ENCODE peak calls at places on chromosomes 2 and 18, in seven cellular contexts. P is effector memory CD4-positive, alpha-beta T cell; Z is breast epithelium; H is body of pancreas; G is A549; M is lower lobe of right lung; R is endothelial cell of umbilical vein. W is an unnamed sample. For H3K9me3, the result is how much of the 10 kb centered on the place peaks cover.

GRCh38 chr2:196977491-196977890 is 51.0 kb upstream of the PGAP1 start:
- DNase-seq in Z (no peak), M (no peak), H (no peak), G (no peak), P (no peak), R (peak), W (no peak)

GRCh38 chr18:10949655-10950054 is 199.7 kb downstream of the PIEZO2 start:
- DNase-seq in Z (no peak), R (no peak), G (no peak), M (no peak), H (no peak), P (no peak), W (no peak)

GRCh38 chr18:13809025-13809384 is 14.9 kb upstream of the MC5R start:
- DNase-seq in H (peak), Z (no peak), M (no peak), P (no peak), R (no peak), G (no peak), W (no peak)

GRCh38 chr2:203869610-203870042 is 2.1 kb downstream of the CTLA4 start:
- DNase-seq in M (no peak), H (no peak), P (peak), G (no peak), Z (no peak), R (no peak), W (no peak)

GRCh38 chr18:51522821-51523220 is 325.3 kb upstream of the MEX3C start:
- DNase-seq in Z (no peak), M (no peak), H (no peak), G (peak), P (no peak), R (no peak), W (no peak)

GRCh38 chr2:117931266-117931665 is 82.6 kb downstream of the CCDC93 start:
- DNase-seq in G (no peak), R (no peak), M (no peak), Z (no peak), P (no peak), H (no peak), W (no peak)

GRCh38 chr2:45690223-45690622 is 38.7 kb downstream of the PRKCE start:
- DNase-seq in P (no peak), H (no peak), M (no peak), R (no peak), Z (no peak), G (no peak), W (no peak)

GRCh38 chr2:11379558-11379957 is 35.1 kb upstream of the ROCK2 start:
- DNase-seq in Z (no peak), P (no peak), H (no peak), R (no peak), M (no peak), G (no peak), W (no peak)

GRCh38 chr2:134402385-134402784 is 148.5 kb downstream of the MGAT5 start:
- DNase-seq in P (no peak), R (peak), G (no peak), Z (no peak), M (no peak), H (no peak), W (no peak)

GRCh38 chr2:234161932-234162331 is 111.4 kb downstream of the SPP2 start:
- DNase-seq in G (no peak), M (no peak), Z (no peak), R (no peak), P (no peak), H (no peak), W (no peak)

GRCh38 chr2:234158189-234158588 is 107.7 kb downstream of the SPP2 start:
- DNase-seq in P (no peak), Z (no peak), H (no peak), G (no peak), R (no peak), M (no peak), W (no peak)

GRCh38 chr2:234158812-234159211 is 108.3 kb downstream of the SPP2 start:
- DNase-seq in M (no peak), Z (no peak), H (no peak), R (no peak), P (no peak), G (no peak), W (no peak)

GRCh38 chr2:234156326-234156725 is 105.8 kb downstream of the SPP2 start:
- DNase-seq in R (no peak), Z (no peak), P (no peak), H (no peak), M (no peak), G (no peak), W (no peak)
- H3K9me3 ChIP-seq in R (under half), Z (under half), P (under half), H (under half), M (under half), G (under half), W (under half)

DNA sequence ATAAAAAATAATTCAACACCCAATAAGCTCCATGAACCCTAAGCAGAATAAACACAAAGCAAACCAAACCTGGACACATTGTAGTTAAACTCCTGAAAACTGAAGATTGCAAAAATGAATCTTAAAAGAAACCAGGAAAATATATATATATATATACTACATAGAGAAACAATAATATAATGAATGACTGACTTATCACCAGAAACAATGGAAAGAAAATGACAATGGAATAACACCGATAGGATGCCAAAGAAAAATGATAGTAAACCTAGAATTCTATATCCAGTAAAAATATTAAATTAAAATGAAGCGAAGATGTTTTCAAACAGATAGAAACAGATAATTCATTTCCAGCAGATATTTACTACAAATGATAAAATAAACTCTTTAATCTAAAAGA is 346.9 kb downstream of the IRS1 start:
- DNase-seq in M (no peak), R (no peak), P (no peak), G (no peak), Z (no peak), H (no peak), W (no peak)
- H3K9me3 ChIP-seq in M (under half), R (under half), P (under half), G (under half), Z (under half), H (under half), W (under half)

DNA sequence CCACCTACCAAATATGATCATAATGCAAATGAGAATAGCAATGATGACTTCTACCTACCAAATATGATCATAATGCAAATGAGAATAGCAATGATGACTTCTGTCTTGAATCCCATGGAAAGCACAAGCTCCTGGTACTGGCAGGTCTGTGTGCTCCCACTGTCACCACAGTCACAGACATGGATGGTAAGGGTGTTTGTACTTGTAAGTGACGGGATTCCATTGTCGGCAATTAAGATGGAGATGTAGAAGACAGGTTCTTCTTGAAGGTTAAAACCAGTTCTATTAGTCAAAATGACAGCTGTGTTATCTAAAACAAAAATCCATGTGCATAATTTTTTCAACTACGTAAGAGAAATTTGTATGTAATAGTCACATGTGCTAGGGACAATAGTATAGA is 95.0 kb downstream of the CDH19 start:
- DNase-seq in G (no peak), Z (no peak), M (no peak), H (no peak), R (no peak), P (no peak), W (no peak)
- H3K9me3 ChIP-seq in G (under half), Z (under half), M (under half), H (under half), R (under half), P (under half), W (under half)

DNA sequence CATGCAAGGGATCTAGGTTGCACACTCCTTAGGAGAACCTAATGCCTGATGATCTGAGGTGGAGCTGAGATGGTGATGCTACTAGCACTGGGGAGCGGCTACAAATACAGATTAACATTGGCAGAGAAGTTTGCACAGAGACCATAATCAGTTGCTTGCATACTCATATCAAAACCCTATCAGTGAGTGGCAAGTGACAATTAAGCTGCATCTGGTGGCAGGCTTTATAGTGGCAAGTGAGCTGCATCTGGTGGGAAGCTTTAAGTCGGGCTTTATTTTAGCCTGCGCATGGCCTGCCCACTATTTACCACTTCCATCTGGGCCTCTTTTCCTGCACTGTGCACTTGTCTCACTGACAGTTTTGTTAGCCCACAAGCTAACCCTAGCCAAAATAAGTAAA is 141.0 kb upstream of the B3GNT2 start:
- DNase-seq in M (no peak), Z (no peak), R (no peak), P (no peak), G (no peak), H (no peak), W (no peak)
- H3K9me3 ChIP-seq in M (under half), Z (under half), R (under half), P (under half), G (under half), H (under half), W (under half)

GRCh38 chr2:2708575-2708974 is 377.5 kb upstream of the MYT1L start:
- DNase-seq in H (no peak), G (no peak), R (no peak), Z (no peak), M (no peak), P (no peak), W (no peak)
- H3K9me3 ChIP-seq in H (under half), G (under half), R (under half), Z (under half), M (under half), P (under half), W (under half)

GRCh38 chr2:125281242-125281641 is 1256.2 kb downstream of the CNTNAP5 start:
- DNase-seq in R (no peak), M (no peak), P (no peak), G (no peak), H (no peak), Z (no peak), W (no peak)

GRCh38 chr2:125280276-125280675 is 1255.2 kb downstream of the CNTNAP5 start:
- DNase-seq in R (no peak), P (no peak), M (no peak), H (no peak), G (no peak), Z (no peak), W (no peak)
- H3K9me3 ChIP-seq in R (under half), P (under half), M (under half), H (under half), G (under half), Z (under half), W (under half)

GRCh38 chr2:152864601-152865000 is 146.2 kb downstream of the ARL6IP6 start:
- DNase-seq in H (no peak), R (no peak), Z (no peak), M (no peak), G (no peak), P (no peak), W (no peak)

GRCh38 chr2:152861349-152861942 is 143.0 kb downstream of the ARL6IP6 start:
- DNase-seq in H (peak), Z (no peak), R (peak), P (no peak), G (peak), M (no peak), W (no peak)

DNA sequence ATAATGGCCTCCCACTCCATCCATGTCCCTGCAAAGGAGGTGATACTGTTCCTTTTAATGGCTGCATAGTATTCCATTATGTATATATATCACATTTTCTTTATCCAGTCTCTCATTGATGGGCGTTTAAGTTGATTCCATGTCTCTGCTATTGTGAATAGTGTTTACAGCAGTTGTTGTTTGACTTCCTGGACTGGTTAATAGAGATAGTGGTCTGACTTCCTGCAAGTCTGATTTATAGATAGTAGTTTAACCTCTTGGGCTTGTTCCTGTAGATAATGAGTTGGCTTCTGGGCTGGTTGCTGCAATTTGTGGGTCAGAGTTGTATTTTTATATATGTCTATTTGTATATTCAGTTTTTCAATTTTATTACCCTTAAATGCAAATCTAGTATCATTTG is 145.4 kb downstream of the ARL6IP6 start:
- DNase-seq in R (no peak), H (no peak), M (no peak), Z (no peak), P (no peak), G (no peak), W (no peak)
- H3K9me3 ChIP-seq in R (under half), H (under half), M (under half), Z (under half), P (under half), G (under half), W (under half)

W was measured in esophagus squamous epithelium.